ENCODE peak calls at places on chromosomes 2 and 18, in four cellular contexts. N is endodermal cell, C is breast epithelium, B is left lung. J is an unnamed sample.

GRCh38 chr18:74942319-74942910 is 266.5 kb downstream of the PTGR3 start:
- DNase-seq in N (no peak), C (no peak), B (no peak), J (no peak)

GRCh38 chr2:235611337-235611736 is 117.5 kb downstream of the AGAP1 start:
- DNase-seq in N (no peak), C (no peak), B (no peak), J (no peak)

GRCh38 chr18:4319738-4320677 is 135.1 kb downstream of the DLGAP1 start:
- DNase-seq in N (no peak), C (no peak), B (no peak), J (no peak)

GRCh38 chr2:205883965-205884364 is 201.7 kb downstream of the NRP2 start:
- DNase-seq in N (no peak), C (no peak), B (no peak), J (no peak)

GRCh38 chr2:159939946-159940345 is 122.5 kb downstream of the PLA2R1 start:
- DNase-seq in N (no peak), C (no peak), B (no peak), J (no peak)

GRCh38 chr2:38720613-38721241 is 30.4 kb downstream of the SRSF7 start:
- DNase-seq in N (no peak), C (peak), B (no peak), J (peak)

GRCh38 chr2:135657806-135658582 is 83.7 kb upstream of the UBXN4 start:
- DNase-seq in N (no peak), C (no peak), B (no peak), J (no peak)

GRCh38 chr2:902584-902983 is 48.1 kb upstream of the SNTG2 start:
- DNase-seq in N (peak), C (no peak), B (no peak), J (no peak)

GRCh38 chr18:68152770-68153169 is 562.1 kb downstream of the TMX3 start:
- DNase-seq in N (peak), C (no peak), B (peak), J (no peak)

DNA sequence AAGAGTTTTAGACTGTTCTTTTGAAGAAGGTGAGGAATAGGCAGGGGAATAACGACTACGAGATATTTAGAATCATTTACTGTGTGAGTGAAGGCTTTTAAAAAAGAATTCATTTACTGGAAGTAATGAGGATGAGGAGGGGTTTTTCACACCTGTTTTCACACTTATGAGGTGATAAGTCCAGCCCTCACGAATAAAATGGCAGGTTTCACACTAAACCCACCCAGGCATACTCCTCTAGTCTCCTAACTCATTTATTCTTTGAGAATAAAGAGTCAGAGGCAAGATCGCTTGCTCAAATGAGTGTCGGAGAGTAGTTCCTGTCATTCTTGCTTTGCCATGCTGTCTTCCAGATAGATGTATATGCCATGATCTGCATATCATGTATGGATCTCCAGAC is 79.0 kb upstream of the ZEB2 start:
- DNase-seq in N (no peak), C (no peak), B (no peak), J (no peak)
- TF ChIP-seq CTCF in N (no peak), C (no peak), B (no peak), J (no peak)

GRCh38 chr2:85431787-85432186 is 13.3 kb downstream of the SH2D6 start:
- DNase-seq in N (no peak), C (no peak), B (no peak), J (no peak)

GRCh38 chr2:85428343-85428881 is 9.9 kb downstream of the SH2D6 start:
- DNase-seq in N (no peak), C (no peak), B (no peak), J (no peak)

GRCh38 chr2:85429213-85429923 is 10.9 kb downstream of the SH2D6 start:
- DNase-seq in N (no peak), C (no peak), B (no peak), J (no peak)

GRCh38 chr2:85429924-85430289 is 11.4 kb downstream of the SH2D6 start:
- DNase-seq in N (no peak), C (no peak), B (no peak), J (no peak)

DNA sequence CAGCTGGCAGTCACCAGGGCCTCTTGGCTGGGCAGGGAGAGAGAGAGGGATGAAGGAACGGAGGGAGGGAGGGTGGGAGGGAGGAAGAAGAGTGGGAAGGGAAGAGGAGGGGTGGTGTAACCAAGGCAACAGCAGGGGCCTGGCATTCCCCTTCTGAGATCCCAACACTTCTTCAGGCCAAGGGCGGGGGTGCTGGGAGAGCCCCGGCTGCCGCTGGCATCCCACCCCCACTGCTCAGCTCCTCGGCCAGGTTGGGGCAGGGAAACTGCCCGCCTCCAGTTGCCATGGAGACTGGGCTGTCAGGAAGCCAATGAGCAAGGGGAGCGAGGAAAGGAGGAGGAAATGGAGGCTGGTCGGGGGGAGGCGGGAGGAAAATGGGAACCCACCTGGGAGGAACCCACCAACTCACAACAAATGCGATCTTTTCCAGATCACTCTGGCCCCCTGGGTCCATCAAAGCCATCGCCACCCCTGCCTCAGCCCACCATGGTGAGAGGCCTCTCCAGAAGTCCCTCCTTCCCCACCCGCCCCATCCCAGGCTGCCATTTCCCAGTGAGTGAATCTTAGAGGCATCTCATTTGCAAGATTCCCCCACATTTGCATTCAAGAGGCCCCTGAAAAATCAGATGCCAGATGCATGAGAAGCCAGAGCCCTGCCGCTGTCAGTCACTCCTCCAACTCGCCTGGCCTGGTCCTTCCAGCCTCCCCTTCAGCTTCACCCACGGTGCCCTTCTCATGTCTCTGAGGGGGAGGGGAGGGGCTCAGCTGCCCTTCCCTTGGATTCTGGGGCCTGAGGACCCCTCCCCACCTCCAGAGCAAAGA is 12.5 kb downstream of the SH2D6 start:
- DNase-seq in N (peak), C (no peak), B (no peak), J (no peak)
- H3K27ac ChIP-seq in N (peak), C (no peak), B (no peak), J (no peak)

GRCh38 chr2:171529914-171530313 is 7.6 kb downstream of the CYBRD1 start:
- DNase-seq in N (peak), C (no peak), B (no peak), J (no peak)
- TF ChIP-seq CTCF in N (peak), C (peak), B (peak), J (no peak)

GRCh38 chr2:74186038-74186437 is 7.4 kb upstream of the MOB1A start:
- DNase-seq in N (no peak), C (no peak), B (no peak), J (no peak)
- H3K27ac ChIP-seq in N (no peak), C (no peak), B (peak), J (peak)

J was measured in pancreas.